ENCODE peak calls at places on chromosome 10, in seven cellular contexts. D is iris pigment epithelial cell; K is COR-L47; C is adrenal gland; V is non-pigmented ciliary epithelial cell; J is stimulated activated CD4-positive, alpha-beta T cell treated with anti-CD3 and anti-CD28 coated beads, Interleukin-15, amount 100 ng/mL, for 1 hour; O is tibial artery. U is an unnamed sample.

GRCh38 chr10:86253171-86254072 is 113.2 kb downstream of the GRID1 start:
- DNase-seq in K (no peak), O (no peak), V (no peak), J (no peak), D (no peak), C (peak; percentile 13), U (peak; percentile 56)

GRCh38 chr10:48231699-48232315 is 42.7 kb downstream of the FRMPD2 start:
- DNase-seq in C (no peak), O (no peak), J (no peak), D (no peak), K (no peak), V (no peak), U (no peak)

GRCh38 chr10:132577350-132578005 is 39.9 kb downstream of the INPP5A start:
- DNase-seq in V (no peak), K (no peak), C (no peak), D (no peak), J (no peak), O (no peak), U (no peak)

GRCh38 chr10:70540089-70540788 is 61.7 kb downstream of the PALD1 start:
- DNase-seq in J (no peak), O (no peak), K (no peak), D (peak; percentile 17), C (no peak), V (no peak), U (peak; percentile 63)

GRCh38 chr10:135601-136464 is 578 bp downstream of the ZMYND11 start:
- DNase-seq in J (peak; percentile 41), C (peak; percentile 73), K (no peak), V (no peak), D (peak; percentile 71), O (peak; percentile 62), U (peak; percentile 65)

GRCh38 chr10:84008878-84009277 is 130.4 kb upstream of the GHITM start:
- DNase-seq in J (no peak), O (no peak), V (no peak), C (peak; percentile 18), D (no peak), K (no peak), U (peak; percentile 56)

GRCh38 chr10:110358869-110359629 is 54.3 kb upstream of the SMNDC1 start:
- DNase-seq in D (peak; percentile 40), O (no peak), K (no peak), J (no peak), C (no peak), V (no peak), U (peak; percentile 60)

GRCh38 chr10:96512524-96512991 is 1.2 kb downstream of the TLL2 start:
- DNase-seq in D (peak; percentile 31), O (no peak), K (no peak), V (no peak), J (no peak), C (peak; percentile 22), U (peak; percentile 56)

GRCh38 chr10:3774814-3775670 is 10.0 kb downstream of the KLF6 start:
- DNase-seq in D (peak; percentile 90), K (no peak), O (peak; percentile 63), C (no peak), J (no peak), V (no peak), U (peak; percentile 62)

GRCh38 chr10:118276203-118276602 is 65.9 kb downstream of the FAM204A start:
- DNase-seq in J (no peak), C (no peak), V (no peak), K (no peak), D (no peak), O (no peak), U (no peak)

GRCh38 chr10:23013581-23014335 is 81.6 kb upstream of the MSRB2 start:
- DNase-seq in K (no peak), J (no peak), C (no peak), D (no peak), V (no peak), O (no peak), U (no peak)

GRCh38 chr10:125159486-125159931 is 854 bp downstream of the CTBP2 start:
- DNase-seq in J (no peak), V (no peak), O (peak; percentile 28), C (no peak), D (peak; percentile 36), K (no peak), U (peak; percentile 30)

GRCh38 chr10:24901686-24902399 is 50.6 kb downstream of the PRTFDC1 start:
- DNase-seq in O (no peak), V (peak; percentile 80), K (no peak), D (peak; percentile 85), J (no peak), C (peak; percentile 73), U (peak; percentile 24)

GRCh38 chr10:3527144-3527543 is 257.9 kb downstream of the KLF6 start:
- DNase-seq in K (no peak), J (no peak), O (no peak), C (no peak), V (no peak), D (peak; percentile 76), U (no peak)

GRCh38 chr10:34186740-34187139 is 628.4 kb downstream of the PARD3 start:
- DNase-seq in J (no peak), K (no peak), D (no peak), C (no peak), O (no peak), V (no peak), U (peak; percentile 49)

GRCh38 chr10:84375011-84375410 is 46.6 kb downstream of the CCSER2 start:
- DNase-seq in C (peak; percentile 43), K (peak; percentile 18), J (no peak), V (no peak), O (no peak), D (peak; percentile 58), U (peak; percentile 22)

GRCh38 chr10:43205681-43206390 is 61.0 kb downstream of the RASGEF1A start:
- DNase-seq in J (no peak), O (peak; percentile 14), K (no peak), D (no peak), V (no peak), C (peak; percentile 13), U (no peak)

GRCh38 chr10:127973810-127974311 is 67.0 kb downstream of the PTPRE start:
- DNase-seq in O (no peak), D (no peak), K (no peak), C (no peak), V (no peak), J (no peak), U (peak; percentile 38)

GRCh38 chr10:361203-362135 is 226.2 kb downstream of the ZMYND11 start:
- DNase-seq in D (no peak), V (no peak), K (no peak), C (no peak), O (no peak), J (no peak), U (peak; percentile 51)

GRCh38 chr10:112271982-112272381 is 11.2 kb upstream of the TECTB start:
- DNase-seq in J (no peak), D (peak; percentile 73), O (no peak), V (peak; percentile 14), C (no peak), K (no peak), U (no peak)

GRCh38 chr10:52283174-52283573 is 30.9 kb upstream of the DKK1 start:
- DNase-seq in C (no peak), K (no peak), D (peak; percentile 68), V (no peak), J (no peak), O (no peak), U (no peak)

GRCh38 chr10:125284875-125285597 is 124.7 kb upstream of the CTBP2 start:
- DNase-seq in O (no peak), C (no peak), J (no peak), D (no peak), K (no peak), V (no peak), U (peak; percentile 14)

GRCh38 chr10:101043356-101043707 is 12.3 kb downstream of the SFXN3 start:
- DNase-seq in O (no peak), C (no peak), J (no peak), D (no peak), K (no peak), V (no peak), U (no peak)

GRCh38 chr10:124416733-124417132 is 2.0 kb downstream of the OAT start:
- DNase-seq in C (no peak), D (peak; percentile 31), K (no peak), O (no peak), J (no peak), V (no peak), U (no peak)

GRCh38 chr10:99524736-99525380 is 7.9 kb upstream of the NKX2-3 start:
- DNase-seq in J (no peak), V (no peak), D (no peak), O (no peak), C (no peak), K (no peak), U (no peak)

GRCh38 chr10:100970076-100970913 is 991 bp downstream of the SEMA4G start:
- DNase-seq in V (no peak), D (no peak), O (no peak), J (no peak), C (peak; percentile 24), K (no peak), U (no peak)